ENCODE peak calls at places on chromosomes 1 and 21, in four cellular contexts. V is WTC11, U is K562, K is HepG2. I is an unnamed sample.

GRCh38 chr1:196380311-196380710 is 227.9 kb downstream of the KCNT2 start:
- DNase-seq in V (no peak), U (no peak), K (no peak), I (no peak)

GRCh38 chr1:50436489-50436888 is 13.2 kb upstream of the DMRTA2 start:
- DNase-seq in V (no peak), U (no peak), K (no peak), I (no peak)

GRCh38 chr1:183953031-183953430 is 84.5 kb downstream of the COLGALT2 start:
- DNase-seq in V (no peak), U (no peak), K (no peak), I (no peak)

GRCh38 chr1:23951646-23952095 is 8.0 kb upstream of the PNRC2 start:
- DNase-seq in V (no peak), U (no peak), K (peak; percentile 86), I (no peak)

GRCh38 chr1:163970699-163971098 is 588.3 kb upstream of the PBX1 start:
- DNase-seq in V (no peak), U (no peak), K (no peak), I (no peak)

GRCh38 chr1:71783096-71783495 is 499.2 kb downstream of the NEGR1 start:
- DNase-seq in V (no peak), U (no peak), K (no peak), I (no peak)

GRCh38 chr1:230356190-230356589 is 69.9 kb downstream of the PGBD5 start:
- DNase-seq in V (no peak), U (no peak), K (no peak), I (no peak)

GRCh38 chr1:226779536-226779935 is 40.5 kb upstream of the ITPKB start:
- DNase-seq in V (no peak), U (no peak), K (no peak), I (no peak)

GRCh38 chr1:25042331-25042730 is 112.3 kb upstream of the RUNX3 start:
- DNase-seq in V (no peak), U (no peak), K (no peak), I (no peak)

GRCh38 chr1:199041173-199041914 is 402.5 kb downstream of the PTPRC start:
- DNase-seq in V (no peak), U (no peak), K (no peak), I (peak; percentile 94)

GRCh38 chr1:156165083-156165482 is 11.7 kb downstream of the SEMA4A start:
- DNase-seq in V (no peak), U (no peak), K (no peak), I (no peak)

GRCh38 chr21:25831300-25831699 is 96.5 kb downstream of the GABPA start:
- DNase-seq in V (no peak), U (no peak), K (no peak), I (no peak)

GRCh38 chr1:25232027-25232865 is at the start of gene SYF2:
- DNase-seq in V (peak; percentile 89), U (peak; percentile 93), K (peak; percentile 93), I (peak; percentile 81)

GRCh38 chr1:214583824-214584554 is 19.0 kb upstream of the CENPF start:
- DNase-seq in V (no peak), U (no peak), K (no peak), I (no peak)

GRCh38 chr1:231679109-231679508 is 52.5 kb downstream of the DISC1 start:
- DNase-seq in V (no peak), U (no peak), K (no peak), I (no peak)

GRCh38 chr1:38781872-38782617 is 77.5 kb downstream of the RRAGC start:
- DNase-seq in V (no peak), U (no peak), K (no peak), I (no peak)

GRCh38 chr1:41218152-41218551 is 24.0 kb downstream of the SCMH1 start:
- DNase-seq in V (no peak), U (no peak), K (no peak), I (no peak)

GRCh38 chr1:233730809-233731208 is 116.9 kb downstream of the KCNK1 start:
- DNase-seq in V (peak; percentile 83), U (peak; percentile 41), K (no peak), I (no peak)

GRCh38 chr1:3133671-3134070 is 64.7 kb downstream of the PRDM16 start:
- DNase-seq in V (no peak), U (no peak), K (peak; percentile 31), I (no peak)

GRCh38 chr1:221777434-221778072 is 35.7 kb upstream of the DUSP10 start:
- DNase-seq in V (no peak), U (no peak), K (no peak), I (peak; percentile 99)

GRCh38 chr1:173478099-173478555 is 992 bp downstream of the PRDX6 start:
- DNase-seq in V (no peak), U (peak; percentile 32), K (peak; percentile 24), I (no peak)

GRCh38 chr1:207823880-207824566 is 72.2 kb downstream of the CD46 start:
- DNase-seq in V (peak; percentile 32), U (no peak), K (peak; percentile 86), I (peak; percentile 85)

GRCh38 chr1:226629210-226629895 is 80.8 kb downstream of the STUM start:
- DNase-seq in V (no peak), U (no peak), K (no peak), I (no peak)

GRCh38 chr21:44375686-44376320 is 22.4 kb downstream of the TRPM2 start:
- DNase-seq in V (no peak), U (no peak), K (no peak), I (no peak)

GRCh38 chr1:34590211-34590623 is 164.6 kb upstream of the GJB5 start:
- DNase-seq in V (peak; percentile 48), U (no peak), K (peak; percentile 9), I (peak; percentile 16)

GRCh38 chr1:65792671-65793358 is at the start of gene PDE4B:
- DNase-seq in V (peak; percentile 62), U (no peak), K (no peak), I (no peak)

GRCh38 chr1:180594723-180595122 is 36.0 kb downstream of the OVAAL start:
- DNase-seq in V (no peak), U (peak; percentile 48), K (no peak), I (no peak)

GRCh38 chr1:231836227-231836893 is 209.8 kb downstream of the DISC1 start:
- DNase-seq in V (no peak), U (no peak), K (peak; percentile 95), I (no peak)

GRCh38 chr1:111603979-111604378 is 15.6 kb upstream of the RAP1A start:
- DNase-seq in V (no peak), U (no peak), K (no peak), I (no peak)

GRCh38 chr1:111989531-111990025 is at the start of gene KCND3:
- DNase-seq in V (peak; percentile 30), U (peak; percentile 43), K (no peak), I (no peak)

GRCh38 chr1:183251959-183252450 is 65.9 kb downstream of the LAMC2 start:
- DNase-seq in V (no peak), U (no peak), K (no peak), I (no peak)

GRCh38 chr1:67053535-67053784 is 488 bp downstream of the SLC35D1 start:
- DNase-seq in V (no peak), U (peak; percentile 64), K (peak; percentile 54), I (no peak)

GRCh38 chr1:37455516-37455915 is 18.9 kb upstream of the ZC3H12A start:
- DNase-seq in V (no peak), U (no peak), K (no peak), I (no peak)

GRCh38 chr1:55443175-55443933 is 228.2 kb upstream of the USP24 start:
- DNase-seq in V (no peak), U (no peak), K (peak; percentile 50), I (no peak)

GRCh38 chr1:7186382-7187120 is 401.3 kb downstream of the CAMTA1 start:
- DNase-seq in V (peak; percentile 23), U (no peak), K (no peak), I (no peak)

GRCh38 chr1:33713058-33713877 is 150.6 kb upstream of the HMGB4 start:
- DNase-seq in V (no peak), U (no peak), K (no peak), I (no peak)

GRCh38 chr1:197740992-197741391 is 34.3 kb downstream of the DENND1B start:
- DNase-seq in V (no peak), U (no peak), K (no peak), I (no peak)

GRCh38 chr1:192516776-192517297 is 58.7 kb upstream of the RGS1 start:
- DNase-seq in V (no peak), U (no peak), K (no peak), I (peak; percentile 99)

GRCh38 chr1:243926299-243926698 is 76.3 kb upstream of the AKT3 start:
- DNase-seq in V (no peak), U (no peak), K (no peak), I (no peak)

GRCh38 chr1:3672971-3673361 is 20.6 kb downstream of the TP73 start:
- DNase-seq in V (peak; percentile 8), U (no peak), K (no peak), I (no peak)

DNA sequence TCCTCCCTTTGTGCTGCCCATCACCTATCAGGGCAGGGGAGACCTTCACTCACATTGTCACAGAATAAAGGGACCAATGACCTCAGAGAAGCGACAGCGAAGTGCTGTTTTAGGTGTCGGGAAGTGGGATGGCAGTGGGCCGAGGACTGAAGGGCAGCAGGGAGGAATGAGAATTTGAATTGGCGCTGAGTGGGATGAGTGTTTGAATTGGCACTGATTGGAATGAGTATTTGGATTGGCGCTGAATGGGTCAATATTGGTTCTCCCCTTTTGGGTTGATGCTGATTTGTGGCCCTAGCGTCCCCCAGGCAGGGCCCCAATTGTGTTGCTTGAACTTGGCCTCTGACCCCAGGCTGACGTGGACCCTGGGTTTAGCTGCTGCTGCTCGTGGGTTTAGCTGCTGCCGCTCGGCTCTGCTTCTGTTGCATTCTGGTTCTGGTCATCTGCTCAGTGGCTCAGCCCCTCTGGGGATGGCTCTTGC is 12.4 kb upstream of the UMODL1 start:
- DNase-seq in V (no peak), U (no peak), K (no peak), I (no peak)
- TF ChIP-seq TCF7 in V (no peak), U (no peak), K (no peak), I (no peak)

DNA sequence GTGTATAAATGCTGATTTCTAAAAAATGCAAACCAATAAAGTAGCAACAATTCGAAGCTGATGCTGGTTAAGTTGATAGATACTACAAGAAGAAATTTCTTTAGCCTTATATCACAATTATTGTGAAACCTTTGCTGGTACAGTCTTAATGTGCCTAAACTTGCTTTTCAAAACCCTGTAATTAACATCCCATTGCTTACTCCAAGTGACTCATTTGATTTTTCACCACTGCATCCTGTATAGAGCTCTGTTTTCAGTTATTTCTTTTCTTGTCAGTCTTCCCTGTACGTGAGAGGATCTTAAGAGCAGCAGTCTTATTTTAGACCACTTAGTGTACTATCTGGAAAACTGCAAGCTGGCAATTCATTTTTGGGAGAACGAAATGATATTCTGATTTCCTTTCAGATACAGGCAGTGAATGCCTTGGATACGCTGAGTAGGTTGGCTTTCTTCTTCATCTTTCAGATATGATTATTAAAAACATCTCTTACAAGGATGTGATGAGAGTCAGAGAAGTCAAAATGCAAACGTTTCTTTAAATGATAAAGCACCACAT is 210.3 kb downstream of the KCTD3 start:
- DNase-seq in V (no peak), U (no peak), K (no peak), I (no peak)
- TF ChIP-seq TCF7 in V (no peak), U (no peak), K (no peak), I (no peak)

DNA sequence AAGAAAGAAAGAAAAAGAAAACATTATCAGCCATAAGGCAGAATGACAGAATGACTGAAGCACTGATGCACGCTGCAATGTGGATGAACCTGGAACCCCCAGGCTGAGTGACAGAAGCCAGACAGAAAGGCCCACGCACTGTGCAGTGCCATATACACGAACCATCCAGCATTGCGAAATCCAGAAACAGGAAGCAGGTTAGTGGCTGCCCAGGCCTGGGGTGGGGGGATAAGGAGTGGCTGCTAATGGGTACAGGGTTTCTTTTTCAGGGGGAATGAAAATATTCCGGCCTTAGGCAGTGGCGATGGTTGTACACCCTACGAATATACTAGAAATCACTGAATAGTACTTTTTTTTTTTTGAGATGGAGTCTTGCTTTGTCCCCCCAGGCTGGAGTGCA is 57.0 kb downstream of the CHD5 start:
- DNase-seq in V (peak; percentile 5), U (no peak), K (no peak), I (no peak)
- TF ChIP-seq TCF7 in V (no peak), U (no peak), K (no peak), I (no peak)

GRCh38 chr1:40059960-40060337 is 19.4 kb downstream of the CAP1 start:
- DNase-seq in V (no peak), U (no peak), K (no peak), I (no peak)
- TF ChIP-seq TCF7 in V (no peak), U (no peak), K (no peak), I (no peak)